ENCODE peak calls at places on chromosome 19, in four cellular contexts. One of them, this sample, is unnamed.

GRCh38 chr19:38149597-38149996 is 74.4 kb downstream of the DPF1 start:
- DNase-seq in HepG2: no peak
- DNase-seq in mammary epithelial cell: no peak
- DNase-seq in PC-3: no peak
- DNase-seq in this sample: no peak

GRCh38 chr19:38949580-38950367 is 19.0 kb downstream of the MRPS12 start:
- DNase-seq in HepG2: no peak
- DNase-seq in mammary epithelial cell: peak
- DNase-seq in PC-3: peak
- DNase-seq in this sample: peak

GRCh38 chr19:17220207-17220758 is 5.1 kb downstream of the USE1 start:
- DNase-seq in HepG2: no peak
- DNase-seq in mammary epithelial cell: no peak
- DNase-seq in PC-3: peak
- DNase-seq in this sample: peak

GRCh38 chr19:18626906-18627305 is 9.9 kb upstream of the KLHL26 start:
- DNase-seq in HepG2: no peak
- DNase-seq in mammary epithelial cell: no peak
- DNase-seq in PC-3: no peak
- DNase-seq in this sample: no peak

GRCh38 chr19:12899891-12900518 is 9.0 kb downstream of the GCDH start:
- DNase-seq in HepG2: no peak
- DNase-seq in mammary epithelial cell: no peak
- DNase-seq in PC-3: no peak
- DNase-seq in this sample: no peak

GRCh38 chr19:10672529-10673150 is 18.5 kb downstream of the ILF3 start:
- DNase-seq in HepG2: no peak
- DNase-seq in mammary epithelial cell: no peak
- DNase-seq in PC-3: no peak
- DNase-seq in this sample: no peak

GRCh38 chr19:20840371-20840770 is 64.3 kb downstream of the ZNF66 start:
- DNase-seq in HepG2: no peak
- DNase-seq in mammary epithelial cell: peak
- DNase-seq in PC-3: peak
- DNase-seq in this sample: no peak

GRCh38 chr19:29531458-29532025 is 5.7 kb downstream of the VSTM2B start:
- DNase-seq in HepG2: no peak
- DNase-seq in mammary epithelial cell: no peak
- DNase-seq in PC-3: no peak
- DNase-seq in this sample: no peak

GRCh38 chr19:10074153-10074552 is 12.0 kb upstream of the SHFL start:
- DNase-seq in HepG2: peak
- DNase-seq in mammary epithelial cell: peak
- DNase-seq in PC-3: peak
- DNase-seq in this sample: no peak

GRCh38 chr19:2032296-2032941 is 16.9 kb upstream of the BTBD2 start:
- DNase-seq in HepG2: no peak
- DNase-seq in mammary epithelial cell: peak
- DNase-seq in PC-3: peak
- DNase-seq in this sample: peak

GRCh38 chr19:16957151-16957662 is 68.4 kb downstream of the F2RL3 start:
- DNase-seq in HepG2: no peak
- DNase-seq in mammary epithelial cell: peak
- DNase-seq in PC-3: peak
- DNase-seq in this sample: no peak

GRCh38 chr19:35107541-35107939 is 8.1 kb upstream of the FXYD3 start:
- DNase-seq in HepG2: peak
- DNase-seq in mammary epithelial cell: peak
- DNase-seq in PC-3: peak
- DNase-seq in this sample: peak

GRCh38 chr19:32824906-32825608 is 44.5 kb downstream of the SLC7A9 start:
- DNase-seq in HepG2: no peak
- DNase-seq in mammary epithelial cell: no peak
- DNase-seq in PC-3: no peak
- DNase-seq in this sample: no peak

GRCh38 chr19:51726049-51726448 is 2.3 kb upstream of the HAS1 start:
- DNase-seq in HepG2: no peak
- DNase-seq in mammary epithelial cell: peak
- DNase-seq in PC-3: no peak
- DNase-seq in this sample: peak

GRCh38 chr19:7883796-7884570 is 4.3 kb upstream of the LRRC8E start:
- DNase-seq in HepG2: no peak
- DNase-seq in mammary epithelial cell: no peak
- DNase-seq in PC-3: no peak
- DNase-seq in this sample: no peak

GRCh38 chr19:33535176-33535575 is 13.6 kb upstream of the PEPD start:
- DNase-seq in HepG2: no peak
- DNase-seq in mammary epithelial cell: peak
- DNase-seq in PC-3: no peak
- DNase-seq in this sample: peak

GRCh38 chr19:58021541-58022282 is 12.1 kb upstream of the ZSCAN1 start:
- DNase-seq in HepG2: peak
- DNase-seq in mammary epithelial cell: peak
- DNase-seq in PC-3: no peak
- DNase-seq in this sample: peak

GRCh38 chr19:14070268-14071050 is 2.1 kb upstream of the MISP3 start:
- DNase-seq in HepG2: no peak
- DNase-seq in mammary epithelial cell: no peak
- DNase-seq in PC-3: no peak
- DNase-seq in this sample: no peak

GRCh38 chr19:47110521-47111080 is 3.0 kb downstream of the ZC3H4 start:
- DNase-seq in HepG2: no peak
- DNase-seq in mammary epithelial cell: peak
- DNase-seq in PC-3: peak
- DNase-seq in this sample: no peak

GRCh38 chr19:1777149-1777548 is 23.8 kb downstream of the ONECUT3 start:
- DNase-seq in HepG2: no peak
- DNase-seq in mammary epithelial cell: no peak
- DNase-seq in PC-3: no peak
- DNase-seq in this sample: no peak

GRCh38 chr19:19274146-19274545 is 1.0 kb upstream of the TM6SF2 start:
- DNase-seq in HepG2: no peak
- DNase-seq in mammary epithelial cell: no peak
- DNase-seq in PC-3: no peak
- DNase-seq in this sample: no peak

GRCh38 chr19:4523306-4524110 is 5.2 kb upstream of the PLIN4 start:
- DNase-seq in HepG2: peak
- DNase-seq in mammary epithelial cell: no peak
- DNase-seq in PC-3: peak
- DNase-seq in this sample: no peak

GRCh38 chr19:35117017-35117570 is 1.5 kb downstream of the FXYD3 start:
- DNase-seq in HepG2: no peak
- DNase-seq in mammary epithelial cell: no peak
- DNase-seq in PC-3: no peak
- DNase-seq in this sample: no peak

GRCh38 chr19:51546107-51546649 is 14.7 kb upstream of the SIGLEC6 start:
- DNase-seq in HepG2: no peak
- DNase-seq in mammary epithelial cell: no peak
- DNase-seq in PC-3: no peak
- DNase-seq in this sample: no peak

GRCh38 chr19:36215276-36216171 is 618 bp downstream of the ZNF146 start:
- DNase-seq in HepG2: no peak
- DNase-seq in mammary epithelial cell: peak
- DNase-seq in PC-3: peak
- DNase-seq in this sample: peak

GRCh38 chr19:46574533-46574932 is 26.6 kb upstream of the CALM3 start:
- DNase-seq in HepG2: no peak
- DNase-seq in mammary epithelial cell: no peak
- DNase-seq in PC-3: no peak
- DNase-seq in this sample: peak

GRCh38 chr19:19217110-19217509 is 5.4 kb downstream of the NCAN start:
- DNase-seq in HepG2: peak
- DNase-seq in mammary epithelial cell: peak
- DNase-seq in PC-3: peak
- DNase-seq in this sample: no peak

GRCh38 chr19:38207543-38207942 is 16.5 kb downstream of the DPF1 start:
- DNase-seq in HepG2: no peak
- DNase-seq in mammary epithelial cell: no peak
- DNase-seq in PC-3: no peak
- DNase-seq in this sample: no peak

GRCh38 chr19:17909017-17909732 is 23.6 kb upstream of the CCDC124 start:
- DNase-seq in HepG2: no peak
- DNase-seq in mammary epithelial cell: peak
- DNase-seq in PC-3: no peak
- DNase-seq in this sample: no peak

GRCh38 chr19:45087531-45087930 is 5.4 kb upstream of the PPP1R37 start:
- DNase-seq in HepG2: no peak
- DNase-seq in mammary epithelial cell: no peak
- DNase-seq in PC-3: no peak
- DNase-seq in this sample: no peak

GRCh38 chr19:38304866-38305429 is 897 bp downstream of the C19orf33 start:
- DNase-seq in HepG2: peak
- DNase-seq in mammary epithelial cell: peak
- DNase-seq in PC-3: peak
- DNase-seq in this sample: no peak

GRCh38 chr19:38224014-38224862 is at the start of gene DPF1:
- DNase-seq in HepG2: peak
- DNase-seq in mammary epithelial cell: peak
- DNase-seq in PC-3: peak
- DNase-seq in this sample: peak

GRCh38 chr19:39704181-39705044 is at the start of gene LGALS14:
- DNase-seq in HepG2: no peak
- DNase-seq in mammary epithelial cell: no peak
- DNase-seq in PC-3: no peak
- DNase-seq in this sample: no peak

GRCh38 chr19:17184381-17184841 is 30.7 kb upstream of the USE1 start:
- DNase-seq in HepG2: no peak
- DNase-seq in mammary epithelial cell: no peak
- DNase-seq in PC-3: no peak
- DNase-seq in this sample: no peak

GRCh38 chr19:29421186-29421525 is 104.6 kb upstream of the VSTM2B start:
- DNase-seq in HepG2: no peak
- DNase-seq in mammary epithelial cell: no peak
- DNase-seq in PC-3: peak
- DNase-seq in this sample: no peak

GRCh38 chr19:57583521-57584416 is at the start of gene ZIK1:
- DNase-seq in HepG2: peak
- DNase-seq in mammary epithelial cell: peak
- DNase-seq in PC-3: no peak
- DNase-seq in this sample: peak

GRCh38 chr19:3440082-3440481 is 40.2 kb downstream of the SMIM24 start:
- DNase-seq in HepG2: peak
- DNase-seq in mammary epithelial cell: no peak
- DNase-seq in PC-3: peak
- DNase-seq in this sample: no peak
- TF ChIP-seq CTCF in HepG2: peak
- TF ChIP-seq CTCF in mammary epithelial cell: peak
- TF ChIP-seq CTCF in PC-3: peak
- TF ChIP-seq CTCF in this sample: peak

DNA sequence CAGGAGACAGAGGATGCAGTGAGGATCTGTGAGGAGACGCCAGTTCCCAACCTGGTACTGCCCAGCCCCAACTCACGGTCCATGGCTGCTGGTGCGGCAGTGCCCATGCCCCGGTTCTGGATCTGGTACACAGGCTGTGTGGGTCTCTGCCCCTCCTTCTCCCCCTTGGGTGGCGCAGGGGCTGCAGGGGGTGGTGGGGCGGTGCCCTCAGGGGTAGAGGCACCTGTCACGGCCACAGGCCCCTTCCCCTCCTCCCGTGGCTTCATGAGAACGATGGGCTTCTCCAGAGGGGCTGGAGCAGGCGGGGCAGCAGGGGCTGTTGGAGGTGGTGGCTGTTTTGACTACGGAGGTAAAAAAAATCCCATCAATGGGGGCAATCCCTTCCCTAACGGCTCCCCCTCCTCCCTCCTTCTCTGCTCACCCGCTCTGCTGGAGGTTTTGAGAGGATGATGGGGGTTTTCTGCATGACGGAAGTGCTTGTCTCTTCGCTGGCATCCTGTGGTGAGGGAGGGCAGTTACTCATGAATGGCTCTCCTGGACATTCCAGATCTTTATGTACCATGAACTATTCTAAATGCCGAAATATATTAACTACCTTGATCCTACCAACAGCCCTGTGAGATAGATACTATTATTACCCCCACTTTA is 7.1 kb downstream of the SMG9 start:
- DNase-seq in HepG2: no peak
- DNase-seq in mammary epithelial cell: no peak
- DNase-seq in PC-3: no peak
- DNase-seq in this sample: no peak
- H3K9ac ChIP-seq in HepG2: no peak
- H3K9ac ChIP-seq in mammary epithelial cell: no peak
- H3K9ac ChIP-seq in PC-3: no peak
- H3K9ac ChIP-seq in this sample: no peak

GRCh38 chr19:42021185-42021584 is 27.2 kb upstream of the ATP1A3 start:
- DNase-seq in HepG2: no peak
- DNase-seq in mammary epithelial cell: no peak
- DNase-seq in PC-3: no peak
- DNase-seq in this sample: no peak

GRCh38 chr19:42024622-42025111 is 30.6 kb upstream of the ATP1A3 start:
- DNase-seq in HepG2: no peak
- DNase-seq in mammary epithelial cell: no peak
- DNase-seq in PC-3: no peak
- DNase-seq in this sample: peak

GRCh38 chr19:42023943-42024260 is 29.9 kb upstream of the ATP1A3 start:
- DNase-seq in HepG2: no peak
- DNase-seq in mammary epithelial cell: no peak
- DNase-seq in PC-3: no peak
- DNase-seq in this sample: no peak

GRCh38 chr19:42022616-42023015 is 28.6 kb upstream of the ATP1A3 start:
- DNase-seq in HepG2: no peak
- DNase-seq in mammary epithelial cell: no peak
- DNase-seq in PC-3: no peak
- DNase-seq in this sample: no peak

GRCh38 chr19:42023121-42023942 is 29.3 kb upstream of the ATP1A3 start:
- DNase-seq in HepG2: peak
- DNase-seq in mammary epithelial cell: no peak
- DNase-seq in PC-3: peak
- DNase-seq in this sample: no peak
- TF ChIP-seq CTCF in HepG2: peak
- TF ChIP-seq CTCF in mammary epithelial cell: peak
- TF ChIP-seq CTCF in PC-3: peak
- TF ChIP-seq CTCF in this sample: peak

DNA sequence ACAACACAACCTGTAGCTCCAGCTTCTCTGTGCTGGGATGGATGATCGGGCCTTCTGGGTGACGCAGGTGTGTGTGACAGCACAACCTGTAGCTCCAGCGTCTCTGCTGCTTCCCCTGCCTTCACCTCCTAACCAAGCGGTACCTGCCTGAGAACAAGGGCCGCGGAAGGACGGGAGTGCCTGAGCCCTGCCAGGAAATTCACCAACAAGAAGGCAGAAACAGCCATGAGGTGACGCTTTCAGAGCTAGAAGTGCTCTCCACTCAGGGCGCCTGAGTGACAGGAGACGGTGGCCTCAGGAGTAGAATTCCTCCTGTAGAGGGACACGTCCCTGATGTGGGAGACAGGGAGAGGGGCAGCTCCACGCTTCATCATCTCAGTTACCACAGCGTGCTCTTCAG is 17.4 kb downstream of the ZNF331 start:
- DNase-seq in HepG2: no peak
- DNase-seq in mammary epithelial cell: no peak
- DNase-seq in PC-3: no peak
- DNase-seq in this sample: no peak
- H3K9ac ChIP-seq in HepG2: no peak
- H3K9ac ChIP-seq in mammary epithelial cell: no peak
- H3K9ac ChIP-seq in PC-3: peak
- H3K9ac ChIP-seq in this sample: no peak